ENCODE peak calls at places on chromosome 20, in five cellular contexts. One of them, this sample, is unnamed.
A peak's percentile ranks its signal among the peaks of the same experiment; 100 is the strongest.

GRCh38 chr20:61503106-61503505 is 251.0 kb downstream of the CDH4 start:
- DNase-seq in astrocyte of the spinal cord: no peak
- DNase-seq in adrenal gland: no peak
- DNase-seq in GM23338: no peak
- DNase-seq in neuronal stem cell: no peak
- DNase-seq in this sample: no peak

GRCh38 chr20:2521369-2522305 is 12.9 kb upstream of the ZNF343 start:
- DNase-seq in neuronal stem cell: peak; percentile 37
- DNase-seq in adrenal gland: no peak
- DNase-seq in astrocyte of the spinal cord: peak; percentile 49
- DNase-seq in GM23338: peak; percentile 76
- DNase-seq in this sample: no peak

GRCh38 chr20:916825-917224 is 691 bp upstream of the ANGPT4 start:
- DNase-seq in astrocyte of the spinal cord: no peak
- DNase-seq in GM23338: peak; percentile 37
- DNase-seq in neuronal stem cell: no peak
- DNase-seq in adrenal gland: no peak
- DNase-seq in this sample: no peak

GRCh38 chr20:7285918-7286556 is 518.6 kb downstream of the BMP2 start:
- DNase-seq in adrenal gland: peak; percentile 92
- DNase-seq in GM23338: peak; percentile 87
- DNase-seq in astrocyte of the spinal cord: peak; percentile 90
- DNase-seq in neuronal stem cell: peak; percentile 84
- DNase-seq in this sample: peak; percentile 38

GRCh38 chr20:6162239-6162638 is 39.4 kb upstream of the FERMT1 start:
- DNase-seq in GM23338: no peak
- DNase-seq in adrenal gland: peak; percentile 87
- DNase-seq in neuronal stem cell: no peak
- DNase-seq in astrocyte of the spinal cord: peak; percentile 43
- DNase-seq in this sample: peak; percentile 11

GRCh38 chr20:51275816-51276215 is 252.9 kb upstream of the KCNG1 start:
- DNase-seq in astrocyte of the spinal cord: peak; percentile 33
- DNase-seq in adrenal gland: no peak
- DNase-seq in neuronal stem cell: no peak
- DNase-seq in GM23338: no peak
- DNase-seq in this sample: peak; percentile 35

GRCh38 chr20:18440403-18440802 is 26.4 kb downstream of the DZANK1 start:
- DNase-seq in adrenal gland: no peak
- DNase-seq in GM23338: no peak
- DNase-seq in astrocyte of the spinal cord: no peak
- DNase-seq in neuronal stem cell: no peak
- DNase-seq in this sample: no peak

GRCh38 chr20:58473818-58474425 is 41.3 kb downstream of the APCDD1L start:
- DNase-seq in astrocyte of the spinal cord: no peak
- DNase-seq in GM23338: no peak
- DNase-seq in neuronal stem cell: no peak
- DNase-seq in adrenal gland: peak; percentile 72
- DNase-seq in this sample: no peak

GRCh38 chr20:1346322-1346969 is 17.5 kb upstream of the SDCBP2 start:
- DNase-seq in neuronal stem cell: no peak
- DNase-seq in astrocyte of the spinal cord: no peak
- DNase-seq in adrenal gland: no peak
- DNase-seq in GM23338: no peak
- DNase-seq in this sample: no peak

GRCh38 chr20:18001131-18001921 is 32.5 kb downstream of the MGME1 start:
- DNase-seq in adrenal gland: peak; percentile 89
- DNase-seq in neuronal stem cell: no peak
- DNase-seq in GM23338: no peak
- DNase-seq in astrocyte of the spinal cord: peak; percentile 79
- DNase-seq in this sample: peak; percentile 67

GRCh38 chr20:7792131-7792869 is 148.0 kb downstream of the HAO1 start:
- DNase-seq in GM23338: no peak
- DNase-seq in astrocyte of the spinal cord: peak; percentile 37
- DNase-seq in adrenal gland: no peak
- DNase-seq in neuronal stem cell: no peak
- DNase-seq in this sample: peak; percentile 6

GRCh38 chr20:400451-401275 is 7.4 kb upstream of the RBCK1 start:
- DNase-seq in adrenal gland: no peak
- DNase-seq in GM23338: peak; percentile 41
- DNase-seq in neuronal stem cell: no peak
- DNase-seq in astrocyte of the spinal cord: no peak
- DNase-seq in this sample: no peak

DNA sequence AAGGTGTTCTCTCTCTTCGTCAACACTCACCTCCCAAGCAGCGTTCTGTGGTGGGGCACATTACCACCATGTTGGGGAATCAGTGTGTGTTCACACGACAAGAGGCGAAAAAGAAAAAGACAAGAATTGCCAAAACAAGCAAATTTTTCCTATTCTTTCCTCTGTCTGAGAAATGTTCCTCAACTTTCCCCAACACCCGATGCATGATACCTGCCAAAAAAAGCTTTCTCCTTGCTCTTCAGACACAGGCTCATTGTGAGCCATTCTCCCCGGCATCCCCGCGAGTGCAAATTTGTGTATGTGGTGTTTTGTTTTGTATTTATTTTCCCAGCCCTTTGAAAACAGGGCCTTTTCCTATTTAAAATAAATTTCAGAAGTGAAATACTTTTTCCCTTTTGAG is 100.9 kb downstream of the JAG1 start:
- DNase-seq in GM23338: no peak
- DNase-seq in neuronal stem cell: no peak
- DNase-seq in adrenal gland: no peak
- DNase-seq in astrocyte of the spinal cord: no peak
- DNase-seq in this sample: no peak
- H3K4me3 ChIP-seq in GM23338: no peak overlapping the region
- H3K4me3 ChIP-seq in neuronal stem cell: no peak overlapping the region
- H3K4me3 ChIP-seq in adrenal gland: no peak overlapping the region
- H3K4me3 ChIP-seq in astrocyte of the spinal cord: no peak overlapping the region
- H3K4me3 ChIP-seq in this sample: no peak overlapping the region

GRCh38 chr20:45341579-45341938 is 6.7 kb downstream of the SDC4 start:
- DNase-seq in neuronal stem cell: no peak
- DNase-seq in GM23338: no peak
- DNase-seq in astrocyte of the spinal cord: no peak
- DNase-seq in adrenal gland: peak; percentile 64
- DNase-seq in this sample: no peak
- H3K4me3 ChIP-seq in neuronal stem cell: no peak overlapping the region
- H3K4me3 ChIP-seq in GM23338: peak overlapping the region; percentile 46
- H3K4me3 ChIP-seq in astrocyte of the spinal cord: no peak overlapping the region
- H3K4me3 ChIP-seq in adrenal gland: no peak overlapping the region
- H3K4me3 ChIP-seq in this sample: no peak overlapping the region

GRCh38 chr20:50071039-50071888 is 41.7 kb downstream of the UBE2V1 start:
- DNase-seq in GM23338: peak; percentile 92
- DNase-seq in adrenal gland: peak; percentile 94
- DNase-seq in astrocyte of the spinal cord: peak; percentile 74
- DNase-seq in neuronal stem cell: peak; percentile 88
- DNase-seq in this sample: no peak
- H3K4me3 ChIP-seq in GM23338: peak overlapping the region; percentile 51
- H3K4me3 ChIP-seq in adrenal gland: no peak overlapping the region
- H3K4me3 ChIP-seq in astrocyte of the spinal cord: peak overlapping the region; percentile 35
- H3K4me3 ChIP-seq in neuronal stem cell: peak overlapping the region; percentile 19
- H3K4me3 ChIP-seq in this sample: peak overlapping the region; percentile 42

DNA sequence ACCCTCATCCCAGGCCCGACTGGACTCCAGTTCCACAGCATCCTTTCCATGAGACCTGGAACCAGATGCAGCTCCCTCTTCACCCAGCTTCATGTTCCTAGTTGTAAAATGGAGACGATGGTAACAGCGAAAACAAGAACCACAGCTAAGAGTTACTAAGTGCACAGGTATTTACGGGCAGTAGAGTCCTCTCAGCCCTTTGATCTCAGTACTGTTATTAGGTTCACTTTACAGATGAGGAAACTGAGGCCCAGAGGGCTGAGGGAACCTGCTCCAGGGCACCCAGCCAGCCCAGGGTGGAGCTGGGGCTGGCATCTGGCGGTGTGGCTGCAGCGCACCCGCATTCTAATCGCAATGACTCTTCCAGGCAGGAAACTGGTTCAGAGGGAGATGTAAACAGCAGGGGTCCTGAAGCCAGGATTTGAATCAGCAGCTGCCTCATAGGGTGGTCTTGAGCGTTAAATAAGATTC is 858 bp downstream of the BCAS1 start:
- DNase-seq in GM23338: peak; percentile 52
- DNase-seq in astrocyte of the spinal cord: no peak
- DNase-seq in neuronal stem cell: no peak
- DNase-seq in adrenal gland: no peak
- DNase-seq in this sample: no peak
- H3K4me3 ChIP-seq in GM23338: no peak overlapping the region
- H3K4me3 ChIP-seq in astrocyte of the spinal cord: no peak overlapping the region
- H3K4me3 ChIP-seq in neuronal stem cell: no peak overlapping the region
- H3K4me3 ChIP-seq in adrenal gland: no peak overlapping the region
- H3K4me3 ChIP-seq in this sample: no peak overlapping the region

GRCh38 chr20:38445901-38446425 is 10.8 kb upstream of the SNHG17 start:
- DNase-seq in astrocyte of the spinal cord: no peak
- DNase-seq in neuronal stem cell: no peak
- DNase-seq in adrenal gland: no peak
- DNase-seq in GM23338: no peak
- DNase-seq in this sample: no peak
- H3K4me3 ChIP-seq in astrocyte of the spinal cord: peak overlapping the region; percentile 88
- H3K4me3 ChIP-seq in neuronal stem cell: peak overlapping the region; percentile 90
- H3K4me3 ChIP-seq in adrenal gland: no peak overlapping the region
- H3K4me3 ChIP-seq in GM23338: peak overlapping the region; percentile 96
- H3K4me3 ChIP-seq in this sample: peak overlapping the region; percentile 97